ENCODE peak calls at places on chromosomes 3 and 15, in seven cellular contexts. Q is AG09319; F is left ventricle myocardium inferior; W is germinal center; G is stimulated activated CD4-positive, alpha-beta T cell treated with anti-CD3 and anti-CD28 coated beads, TNF-alpha, amount 100 ng/mL, for 1 hour; U is NCI-H2029 treated with DMSO at 0.1 percent for 48 hours; M is NCI-H2081. J is an unnamed sample.

GRCh38 chr3:38579551-38580449 is 69.7 kb downstream of the SCN5A start:
- DNase-seq in U (no peak), G (no peak), W (no peak), Q (no peak), M (no peak), F (peak; percentile 61), J (no peak)

GRCh38 chr3:178699810-178700209 is 163.6 kb downstream of the KCNMB2 start:
- DNase-seq in Q (no peak), G (no peak), U (peak; percentile 16), W (no peak), M (peak; percentile 38), F (no peak), J (no peak)

GRCh38 chr3:50254577-50255250 is 14.2 kb upstream of the SEMA3B start:
- DNase-seq in W (no peak), M (no peak), Q (no peak), G (no peak), U (no peak), F (peak; percentile 79), J (no peak)

GRCh38 chr15:63420333-63420741 is 38.7 kb upstream of the CA12 start:
- DNase-seq in Q (no peak), W (no peak), U (no peak), G (no peak), F (no peak), M (no peak), J (no peak)

GRCh38 chr3:27721717-27722564 is at the start of gene EOMES:
- DNase-seq in U (no peak), W (peak; percentile 80), M (peak; percentile 77), F (no peak), Q (no peak), G (no peak), J (peak; percentile 2)

GRCh38 chr15:70967646-70968045 is 75.0 kb downstream of the LRRC49 start:
- DNase-seq in Q (no peak), M (no peak), U (no peak), W (no peak), G (no peak), F (no peak), J (no peak)

GRCh38 chr3:148232409-148232808 is 465.3 kb upstream of the AGTR1 start:
- DNase-seq in U (no peak), M (no peak), G (no peak), F (no peak), Q (no peak), W (no peak), J (no peak)

GRCh38 chr3:184050217-184050847 is 2.5 kb upstream of the HTR3C start:
- DNase-seq in W (no peak), U (peak; percentile 74), G (no peak), F (no peak), Q (no peak), M (peak; percentile 98), J (peak; percentile 46)

GRCh38 chr15:73617310-73617709 is 15.9 kb downstream of the NPTN start:
- DNase-seq in M (no peak), Q (no peak), F (no peak), G (no peak), U (no peak), W (no peak), J (no peak)

GRCh38 chr3:170437696-170438407 is 19.2 kb downstream of the CLDN11 start:
- DNase-seq in U (no peak), Q (no peak), F (no peak), G (no peak), M (no peak), W (no peak), J (no peak)

GRCh38 chr3:82342521-82342920 is 581.1 kb upstream of the GBE1 start:
- DNase-seq in Q (no peak), F (no peak), M (no peak), W (no peak), U (no peak), G (no peak), J (no peak)

GRCh38 chr3:171755015-171755589 is 55.2 kb downstream of the PLD1 start:
- DNase-seq in M (no peak), Q (no peak), G (no peak), U (no peak), W (no peak), F (no peak), J (no peak)

GRCh38 chr3:66177026-66177425 is 43.8 kb upstream of the SLC25A26 start:
- DNase-seq in M (no peak), F (no peak), W (no peak), G (no peak), U (no peak), Q (no peak), J (no peak)

GRCh38 chr3:127391436-127392145 is 103.7 kb upstream of the PRR20G start:
- DNase-seq in M (no peak), W (no peak), Q (no peak), F (peak; percentile 7), G (no peak), U (no peak), J (no peak)

GRCh38 chr3:58617338-58617761 is 40.2 kb upstream of the FAM107A start:
- DNase-seq in G (no peak), F (peak; percentile 62), Q (peak; percentile 29), W (no peak), U (no peak), M (no peak), J (no peak)

J was measured in NCI-H1092 treated with DMSO at 0.1 percent for 48 hours.